ENCODE peak calls at places on chromosomes 7 and 10, in six cellular contexts. Q is stomach, D is GM23338, I is spleen, J is SK-N-MC, L is K562. Z is an unnamed sample.
A peak's percentile ranks its signal among the peaks of the same experiment; 100 is the strongest.

GRCh38 chr10:28089467-28089866 is 90.6 kb upstream of the ODAD2 start:
- DNase-seq in Q (no peak), D (no peak), I (no peak), J (no peak), L (no peak), Z (no peak)

GRCh38 chr10:79266543-79267312 is 80.5 kb upstream of the PPIF start:
- DNase-seq in Q (peak; percentile 47), D (no peak), I (no peak), J (no peak), L (no peak), Z (no peak)

GRCh38 chr7:136900005-136900404 is 31.6 kb downstream of the CHRM2 start:
- DNase-seq in Q (no peak), D (no peak), I (no peak), J (no peak), L (no peak), Z (no peak)

GRCh38 chr7:130444230-130444629 is 3.4 kb upstream of the CEP41 start:
- DNase-seq in Q (no peak), D (no peak), I (no peak), J (no peak), L (no peak), Z (no peak)

GRCh38 chr7:90701021-90701420 is 104.9 kb downstream of the CDK14 start:
- DNase-seq in Q (no peak), D (no peak), I (no peak), J (no peak), L (no peak), Z (no peak)

GRCh38 chr10:107924458-107924857 is 760.0 kb upstream of the SORCS1 start:
- DNase-seq in Q (no peak), D (no peak), I (no peak), J (no peak), L (no peak), Z (no peak)

GRCh38 chr10:62268027-62268398 is 631 bp downstream of the RTKN2 start:
- DNase-seq in Q (no peak), D (no peak), I (no peak), J (no peak), L (no peak), Z (no peak)

GRCh38 chr7:98745722-98746318 is 124.0 kb downstream of the TMEM130 start:
- DNase-seq in Q (peak; percentile 85), D (peak; percentile 91), I (peak; percentile 91), J (peak; percentile 14), L (peak; percentile 84), Z (no peak)

GRCh38 chr7:47088329-47089067 is 493.4 kb downstream of the TNS3 start:
- DNase-seq in Q (peak; percentile 50), D (peak; percentile 86), I (no peak), J (peak; percentile 16), L (peak; percentile 51), Z (no peak)

GRCh38 chr10:53846809-53847208 is 954.2 kb downstream of the PCDH15 start:
- DNase-seq in Q (no peak), D (peak; percentile 35), I (no peak), J (no peak), L (no peak), Z (no peak)

GRCh38 chr10:114719311-114719710 is 61.2 kb upstream of the ABLIM1 start:
- DNase-seq in Q (peak; percentile 57), D (no peak), I (no peak), J (no peak), L (no peak), Z (no peak)

GRCh38 chr10:17199351-17199804 is 2.1 kb downstream of the TRDMT1 start:
- DNase-seq in Q (no peak), D (peak; percentile 53), I (no peak), J (no peak), L (peak; percentile 61), Z (no peak)

GRCh38 chr10:99908512-99908911 is 101.2 kb downstream of the DNMBP start:
- DNase-seq in Q (no peak), D (no peak), I (no peak), J (no peak), L (no peak), Z (no peak)

GRCh38 chr10:130635528-130635927 is 499.3 kb downstream of the GLRX3 start:
- DNase-seq in Q (no peak), D (no peak), I (no peak), J (no peak), L (no peak), Z (no peak)

GRCh38 chr10:55203319-55203718 is 402.3 kb upstream of the PCDH15 start:
- DNase-seq in Q (no peak), D (no peak), I (no peak), J (no peak), L (no peak), Z (no peak)

GRCh38 chr7:135493362-135493761 is 16.5 kb downstream of the CNOT4 start:
- DNase-seq in Q (no peak), D (no peak), I (no peak), J (no peak), L (no peak), Z (no peak)

GRCh38 chr10:12473491-12473890 is 124.1 kb downstream of the CAMK1D start:
- DNase-seq in Q (no peak), D (no peak), I (peak; percentile 64), J (no peak), L (no peak), Z (peak; percentile 21)

GRCh38 chr7:88254721-88255120 is 34.9 kb upstream of the SRI start:
- DNase-seq in Q (no peak), D (no peak), I (no peak), J (no peak), L (no peak), Z (no peak)

GRCh38 chr7:98866341-98866740 is 3.5 kb downstream of the TMEM130 start:
- DNase-seq in Q (no peak), D (no peak), I (peak; percentile 59), J (no peak), L (no peak), Z (no peak)

GRCh38 chr10:121800146-121800545 is 127.7 kb downstream of the ATE1 start:
- DNase-seq in Q (no peak), D (no peak), I (no peak), J (no peak), L (no peak), Z (no peak)

GRCh38 chr10:31912898-31913847 is 15.5 kb downstream of the ARHGAP12 start:
- DNase-seq in Q (no peak), D (no peak), I (no peak), J (no peak), L (no peak), Z (no peak)

GRCh38 chr7:106681815-106682495 is 21.0 kb upstream of the CCDC71L start:
- DNase-seq in Q (no peak), D (no peak), I (no peak), J (no peak), L (no peak), Z (no peak)

DNA sequence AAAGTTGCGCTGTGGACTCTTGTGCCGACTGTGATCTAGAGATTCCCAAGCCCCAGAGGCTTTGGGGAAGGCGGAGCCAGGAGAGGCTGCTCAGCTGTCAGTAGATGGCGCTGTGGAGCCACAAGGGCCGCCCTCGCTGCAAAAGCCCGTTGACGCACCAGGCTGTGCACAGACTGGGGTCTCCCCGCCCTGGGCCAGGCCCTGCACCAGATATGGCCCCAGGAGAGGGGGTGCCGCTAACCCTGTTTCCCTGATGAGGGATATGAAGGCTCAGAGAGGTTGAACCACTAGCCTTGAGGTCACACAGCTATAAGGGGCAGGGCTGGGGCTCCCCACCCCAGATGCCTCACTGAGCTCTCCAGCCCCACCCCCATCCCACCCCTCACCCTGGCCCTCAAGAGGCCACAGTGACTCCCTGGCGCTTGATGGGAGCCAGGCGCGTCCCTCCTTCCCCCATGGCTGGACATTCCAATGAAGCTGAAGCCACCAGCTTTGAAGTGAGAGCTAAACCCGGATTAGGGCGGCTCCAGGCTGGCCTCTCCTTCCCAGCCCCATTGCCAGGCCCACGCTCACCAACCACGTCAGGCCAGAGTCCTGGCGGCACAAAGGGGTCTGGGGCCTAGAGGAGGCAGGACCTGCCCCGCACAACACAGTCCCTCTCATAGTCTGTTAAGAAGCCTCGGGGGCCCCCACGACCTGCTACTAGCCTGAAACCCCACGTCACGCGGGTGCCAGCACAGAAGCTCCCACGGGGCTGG is 26.4 kb downstream of the MYL10 start:
- DNase-seq in Q (peak; percentile 84), D (peak; percentile 95), I (peak; percentile 91), J (no peak), L (peak; percentile 89), Z (no peak)
- H3K27ac ChIP-seq in Q (peak overlapping the region; percentile 49), D (no peak overlapping the region), I (no peak overlapping the region), J (no peak overlapping the region), L (no peak overlapping the region), Z (no peak overlapping the region)

GRCh38 chr10:123967626-123968243 is 76.1 kb upstream of the CPXM2 start:
- DNase-seq in Q (peak; percentile 67), D (peak; percentile 92), I (peak; percentile 86), J (no peak), L (peak; percentile 54), Z (peak; percentile 89)
- TF ChIP-seq POLR2AphosphoS5 in Q (no peak), D (no peak), I (no peak), J (no peak), L (no peak), Z (no peak)

GRCh38 chr7:108417144-108417543 is 39.1 kb downstream of the NRCAM start:
- DNase-seq in Q (no peak), D (no peak), I (no peak), J (no peak), L (no peak), Z (no peak)

GRCh38 chr7:108413337-108413736 is 42.9 kb downstream of the NRCAM start:
- DNase-seq in Q (no peak), D (no peak), I (no peak), J (no peak), L (no peak), Z (no peak)

GRCh38 chr7:108413782-108414492 is 42.3 kb downstream of the NRCAM start:
- DNase-seq in Q (no peak), D (peak; percentile 69), I (no peak), J (no peak), L (no peak), Z (no peak)

GRCh38 chr7:108417926-108418325 is 38.3 kb downstream of the NRCAM start:
- DNase-seq in Q (no peak), D (no peak), I (no peak), J (no peak), L (no peak), Z (no peak)

GRCh38 chr7:108415821-108416536 is 40.3 kb downstream of the NRCAM start:
- DNase-seq in Q (no peak), D (no peak), I (no peak), J (no peak), L (peak; percentile 38), Z (no peak)
- H3K27ac ChIP-seq in Q (no peak overlapping the region), D (no peak overlapping the region), I (no peak overlapping the region), J (no peak overlapping the region), L (no peak overlapping the region), Z (no peak overlapping the region)

DNA sequence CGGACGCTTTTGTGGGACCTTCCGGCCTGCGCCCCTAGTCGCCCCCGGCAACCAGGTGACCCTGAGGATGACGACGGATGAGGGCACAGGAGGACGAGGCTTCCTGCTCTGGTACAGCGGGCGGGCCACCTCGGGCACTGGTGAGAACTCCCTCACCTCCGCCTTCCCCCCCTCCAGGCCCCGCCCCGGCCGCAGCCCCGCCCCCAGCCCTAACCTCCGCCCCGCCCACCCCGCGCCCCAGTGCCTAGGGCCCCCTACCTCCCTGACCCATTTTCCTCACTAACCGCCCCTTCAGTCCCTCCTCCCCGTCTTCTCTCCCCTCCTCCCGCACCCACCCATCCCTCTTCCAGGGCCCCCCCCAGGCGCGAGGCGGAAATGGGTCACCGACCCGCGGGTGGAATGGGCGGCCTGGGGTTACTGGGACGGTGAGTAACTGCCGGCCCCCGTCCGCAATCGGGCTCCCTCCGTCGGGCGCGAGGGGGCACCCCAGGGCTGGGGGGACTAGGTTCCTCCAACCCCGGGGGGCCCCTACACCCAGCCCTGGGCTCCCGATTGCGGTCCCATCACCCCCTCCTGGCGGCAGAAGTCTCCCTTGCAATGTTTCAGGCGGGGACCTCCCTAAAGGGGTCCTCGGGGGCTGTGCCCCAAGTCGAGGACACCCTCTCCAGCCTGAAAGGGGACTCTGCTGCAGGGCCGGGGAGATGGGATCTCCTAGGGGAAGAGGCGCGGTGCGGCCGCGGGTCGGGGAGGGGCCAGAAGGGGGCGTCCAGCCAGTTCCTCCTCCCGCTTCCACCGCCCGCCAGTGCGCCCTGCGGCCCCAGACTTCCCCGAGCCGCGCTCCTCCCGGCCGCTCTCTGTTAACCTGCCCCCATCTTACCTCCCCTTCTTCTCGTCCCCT is 2.2 kb downstream of the PCOLCE start:
- DNase-seq in Q (peak; percentile 79), D (peak; percentile 93), I (peak; percentile 95), J (no peak), L (peak; percentile 93), Z (no peak)
- TF ChIP-seq POLR2AphosphoS5 in Q (peak; percentile 42), D (peak; percentile 96), I (peak; percentile 88), J (peak; percentile 66), L (no peak), Z (no peak)

Z was measured in suprapubic skin.